ENCODE peak calls at places on chromosomes 7 and 10, in six cellular contexts. One of them, this sample, is unnamed.

GRCh38 chr7:134639683-134640279 is 6.9 kb upstream of the BPGM start:
- DNase-seq in fibroblast of mammary gland: no peak
- DNase-seq in left ventricle myocardium inferior: no peak
- DNase-seq in progenitor cell of endocrine pancreas: no peak
- DNase-seq in GM13977: no peak
- DNase-seq in MM.1S: no peak
- DNase-seq in this sample: no peak

GRCh38 chr10:23818484-23818883 is 379.6 kb downstream of the OTUD1 start:
- DNase-seq in fibroblast of mammary gland: no peak
- DNase-seq in left ventricle myocardium inferior: no peak
- DNase-seq in progenitor cell of endocrine pancreas: no peak
- DNase-seq in GM13977: no peak
- DNase-seq in MM.1S: peak; percentile 25
- DNase-seq in this sample: no peak

GRCh38 chr10:113362645-113363091 is 190.2 kb upstream of the HABP2 start:
- DNase-seq in fibroblast of mammary gland: no peak
- DNase-seq in left ventricle myocardium inferior: no peak
- DNase-seq in progenitor cell of endocrine pancreas: no peak
- DNase-seq in GM13977: no peak
- DNase-seq in MM.1S: peak; percentile 52
- DNase-seq in this sample: no peak

GRCh38 chr7:122429926-122430325 is 125.4 kb upstream of the FEZF1 start:
- DNase-seq in fibroblast of mammary gland: no peak
- DNase-seq in left ventricle myocardium inferior: no peak
- DNase-seq in progenitor cell of endocrine pancreas: no peak
- DNase-seq in GM13977: no peak
- DNase-seq in MM.1S: no peak
- DNase-seq in this sample: no peak

GRCh38 chr7:16235152-16235526 is 186.2 kb downstream of the CRPPA start:
- DNase-seq in fibroblast of mammary gland: no peak
- DNase-seq in left ventricle myocardium inferior: no peak
- DNase-seq in progenitor cell of endocrine pancreas: no peak
- DNase-seq in GM13977: no peak
- DNase-seq in MM.1S: no peak
- DNase-seq in this sample: no peak

GRCh38 chr7:34057956-34058355 is 152.6 kb downstream of the BMPER start:
- DNase-seq in fibroblast of mammary gland: no peak
- DNase-seq in left ventricle myocardium inferior: no peak
- DNase-seq in progenitor cell of endocrine pancreas: no peak
- DNase-seq in GM13977: no peak
- DNase-seq in MM.1S: no peak
- DNase-seq in this sample: no peak

GRCh38 chr7:4145576-4145975 is 536.5 kb upstream of the FOXK1 start:
- DNase-seq in fibroblast of mammary gland: no peak
- DNase-seq in left ventricle myocardium inferior: no peak
- DNase-seq in progenitor cell of endocrine pancreas: no peak
- DNase-seq in GM13977: no peak
- DNase-seq in MM.1S: no peak
- DNase-seq in this sample: no peak

GRCh38 chr7:36563706-36564325 is 160.5 kb downstream of the AOAH start:
- DNase-seq in fibroblast of mammary gland: peak; percentile 18
- DNase-seq in left ventricle myocardium inferior: no peak
- DNase-seq in progenitor cell of endocrine pancreas: no peak
- DNase-seq in GM13977: no peak
- DNase-seq in MM.1S: peak; percentile 63
- DNase-seq in this sample: no peak

GRCh38 chr7:123637878-123638277 is 17.8 kb upstream of the LMOD2 start:
- DNase-seq in fibroblast of mammary gland: no peak
- DNase-seq in left ventricle myocardium inferior: no peak
- DNase-seq in progenitor cell of endocrine pancreas: no peak
- DNase-seq in GM13977: no peak
- DNase-seq in MM.1S: no peak
- DNase-seq in this sample: no peak

GRCh38 chr10:33570495-33570894 is 236.0 kb upstream of the NRP1 start:
- DNase-seq in fibroblast of mammary gland: no peak
- DNase-seq in left ventricle myocardium inferior: no peak
- DNase-seq in progenitor cell of endocrine pancreas: no peak
- DNase-seq in GM13977: no peak
- DNase-seq in MM.1S: no peak
- DNase-seq in this sample: no peak

GRCh38 chr7:43396193-43396747 is 186.6 kb upstream of the STK17A start:
- DNase-seq in fibroblast of mammary gland: no peak
- DNase-seq in left ventricle myocardium inferior: no peak
- DNase-seq in progenitor cell of endocrine pancreas: no peak
- DNase-seq in GM13977: no peak
- DNase-seq in MM.1S: no peak
- DNase-seq in this sample: no peak

GRCh38 chr10:11529276-11529675 is 82.2 kb downstream of the USP6NL start:
- DNase-seq in fibroblast of mammary gland: no peak
- DNase-seq in left ventricle myocardium inferior: no peak
- DNase-seq in progenitor cell of endocrine pancreas: no peak
- DNase-seq in GM13977: no peak
- DNase-seq in MM.1S: no peak
- DNase-seq in this sample: no peak

GRCh38 chr7:156823441-156823840 is 69.5 kb downstream of the LMBR1 start:
- DNase-seq in fibroblast of mammary gland: peak; percentile 45
- DNase-seq in left ventricle myocardium inferior: no peak
- DNase-seq in progenitor cell of endocrine pancreas: no peak
- DNase-seq in GM13977: no peak
- DNase-seq in MM.1S: no peak
- DNase-seq in this sample: no peak

GRCh38 chr10:285216-285967 is 150.1 kb downstream of the ZMYND11 start:
- DNase-seq in fibroblast of mammary gland: no peak
- DNase-seq in left ventricle myocardium inferior: no peak
- DNase-seq in progenitor cell of endocrine pancreas: no peak
- DNase-seq in GM13977: no peak
- DNase-seq in MM.1S: no peak
- DNase-seq in this sample: no peak

GRCh38 chr10:98354491-98354890 is 60.5 kb downstream of the PYROXD2 start:
- DNase-seq in fibroblast of mammary gland: no peak
- DNase-seq in left ventricle myocardium inferior: no peak
- DNase-seq in progenitor cell of endocrine pancreas: no peak
- DNase-seq in GM13977: no peak
- DNase-seq in MM.1S: no peak
- DNase-seq in this sample: no peak

GRCh38 chr7:134710511-134710853 is 63.8 kb downstream of the BPGM start:
- DNase-seq in fibroblast of mammary gland: no peak
- DNase-seq in left ventricle myocardium inferior: no peak
- DNase-seq in progenitor cell of endocrine pancreas: no peak
- DNase-seq in GM13977: no peak
- DNase-seq in MM.1S: no peak
- DNase-seq in this sample: no peak

GRCh38 chr7:95411036-95411435 is 14.9 kb upstream of the PON3 start:
- DNase-seq in fibroblast of mammary gland: peak; percentile 33
- DNase-seq in left ventricle myocardium inferior: no peak
- DNase-seq in progenitor cell of endocrine pancreas: no peak
- DNase-seq in GM13977: no peak
- DNase-seq in MM.1S: no peak
- DNase-seq in this sample: no peak

GRCh38 chr7:100890640-100891521 is 1.4 kb upstream of the UFSP1 start:
- DNase-seq in fibroblast of mammary gland: no peak
- DNase-seq in left ventricle myocardium inferior: peak; percentile 22
- DNase-seq in progenitor cell of endocrine pancreas: no peak
- DNase-seq in GM13977: peak; percentile 52
- DNase-seq in MM.1S: no peak
- DNase-seq in this sample: no peak

GRCh38 chr7:74269757-74270277 is 15.6 kb upstream of the RFC2 start:
- DNase-seq in fibroblast of mammary gland: peak; percentile 67
- DNase-seq in left ventricle myocardium inferior: peak; percentile 46
- DNase-seq in progenitor cell of endocrine pancreas: peak; percentile 35
- DNase-seq in GM13977: peak; percentile 68
- DNase-seq in MM.1S: peak; percentile 65
- DNase-seq in this sample: peak; percentile 67

GRCh38 chr7:82810558-82811259 is 352.0 kb downstream of the PCLO start:
- DNase-seq in fibroblast of mammary gland: peak; percentile 89
- DNase-seq in left ventricle myocardium inferior: no peak
- DNase-seq in progenitor cell of endocrine pancreas: no peak
- DNase-seq in GM13977: peak; percentile 16
- DNase-seq in MM.1S: peak; percentile 65
- DNase-seq in this sample: no peak

GRCh38 chr10:8283986-8284385 is 229.5 kb downstream of the GATA3 start:
- DNase-seq in fibroblast of mammary gland: no peak
- DNase-seq in left ventricle myocardium inferior: peak; percentile 32
- DNase-seq in progenitor cell of endocrine pancreas: no peak
- DNase-seq in GM13977: no peak
- DNase-seq in MM.1S: no peak
- DNase-seq in this sample: no peak

GRCh38 chr10:112963835-112964234 is 13.8 kb downstream of the TCF7L2 start:
- DNase-seq in fibroblast of mammary gland: peak; percentile 35
- DNase-seq in left ventricle myocardium inferior: no peak
- DNase-seq in progenitor cell of endocrine pancreas: no peak
- DNase-seq in GM13977: no peak
- DNase-seq in MM.1S: no peak
- DNase-seq in this sample: no peak

GRCh38 chr7:41097501-41097900 is 605.4 kb downstream of the INHBA start:
- DNase-seq in fibroblast of mammary gland: peak; percentile 90
- DNase-seq in left ventricle myocardium inferior: no peak
- DNase-seq in progenitor cell of endocrine pancreas: no peak
- DNase-seq in GM13977: no peak
- DNase-seq in MM.1S: no peak
- DNase-seq in this sample: no peak

GRCh38 chr7:144853542-144853941 is 17.7 kb upstream of the TPK1 start:
- DNase-seq in fibroblast of mammary gland: no peak
- DNase-seq in left ventricle myocardium inferior: no peak
- DNase-seq in progenitor cell of endocrine pancreas: no peak
- DNase-seq in GM13977: no peak
- DNase-seq in MM.1S: no peak
- DNase-seq in this sample: no peak

GRCh38 chr7:144857463-144857862 is 21.6 kb upstream of the TPK1 start:
- DNase-seq in fibroblast of mammary gland: no peak
- DNase-seq in left ventricle myocardium inferior: no peak
- DNase-seq in progenitor cell of endocrine pancreas: no peak
- DNase-seq in GM13977: no peak
- DNase-seq in MM.1S: no peak
- DNase-seq in this sample: no peak

GRCh38 chr7:144854839-144855424 is 19.1 kb upstream of the TPK1 start:
- DNase-seq in fibroblast of mammary gland: peak; percentile 52
- DNase-seq in left ventricle myocardium inferior: no peak
- DNase-seq in progenitor cell of endocrine pancreas: no peak
- DNase-seq in GM13977: no peak
- DNase-seq in MM.1S: no peak
- DNase-seq in this sample: no peak
- TF ChIP-seq CTCF in fibroblast of mammary gland: peak; percentile 57
- TF ChIP-seq CTCF in left ventricle myocardium inferior: peak; percentile 69
- TF ChIP-seq CTCF in progenitor cell of endocrine pancreas: peak; percentile 62
- TF ChIP-seq CTCF in GM13977: peak; percentile 50
- TF ChIP-seq CTCF in MM.1S: peak; percentile 61
- TF ChIP-seq CTCF in this sample: no peak

DNA sequence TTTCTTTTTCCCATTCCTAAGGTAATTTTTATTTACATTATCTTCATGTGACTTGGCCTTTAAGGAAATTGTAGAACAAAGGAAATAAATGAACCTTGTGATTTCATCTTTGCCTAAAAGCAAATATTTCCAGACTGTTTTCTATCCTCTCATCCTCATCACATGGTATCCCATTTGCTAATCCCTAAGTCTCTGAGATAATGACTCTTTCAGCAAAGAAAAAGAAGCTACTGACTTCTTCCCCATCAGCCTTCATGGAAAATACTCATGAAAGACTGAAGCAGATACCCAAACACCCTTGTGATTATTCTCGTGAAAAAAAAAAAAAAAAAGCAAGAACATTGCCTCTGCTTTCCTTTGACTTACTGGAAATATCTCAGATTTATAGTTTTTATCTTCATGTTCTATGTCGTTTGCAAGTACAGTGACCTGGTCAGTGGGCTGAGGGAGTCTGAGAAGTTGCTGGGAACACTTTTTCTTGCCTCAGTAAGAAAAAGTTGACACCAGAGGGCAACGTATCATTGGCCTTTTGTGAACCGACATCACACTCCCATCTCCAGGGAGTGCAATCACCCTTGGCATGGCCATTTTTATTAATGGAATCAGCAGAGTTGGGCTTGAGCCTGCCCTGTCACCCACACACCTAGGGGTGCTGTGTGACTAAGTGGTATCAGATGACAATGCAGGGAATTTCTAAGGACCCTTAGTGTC is 246.0 kb upstream of the KMT2E start:
- DNase-seq in fibroblast of mammary gland: no peak
- DNase-seq in left ventricle myocardium inferior: no peak
- DNase-seq in progenitor cell of endocrine pancreas: no peak
- DNase-seq in GM13977: no peak
- DNase-seq in MM.1S: no peak
- DNase-seq in this sample: no peak
- TF ChIP-seq CTCF in fibroblast of mammary gland: no peak
- TF ChIP-seq CTCF in left ventricle myocardium inferior: no peak
- TF ChIP-seq CTCF in progenitor cell of endocrine pancreas: no peak
- TF ChIP-seq CTCF in GM13977: no peak
- TF ChIP-seq CTCF in MM.1S: no peak
- TF ChIP-seq CTCF in this sample: no peak

GRCh38 chr7:92797284-92797683 is 39.1 kb downstream of the CDK6 start:
- DNase-seq in fibroblast of mammary gland: no peak
- DNase-seq in left ventricle myocardium inferior: no peak
- DNase-seq in progenitor cell of endocrine pancreas: no peak
- DNase-seq in GM13977: no peak
- DNase-seq in MM.1S: no peak
- DNase-seq in this sample: no peak
- TF ChIP-seq CTCF in fibroblast of mammary gland: no peak
- TF ChIP-seq CTCF in left ventricle myocardium inferior: no peak
- TF ChIP-seq CTCF in progenitor cell of endocrine pancreas: no peak
- TF ChIP-seq CTCF in GM13977: no peak
- TF ChIP-seq CTCF in MM.1S: no peak
- TF ChIP-seq CTCF in this sample: no peak

GRCh38 chr10:69875856-69876255 is 74.2 kb downstream of the COL13A1 start:
- DNase-seq in fibroblast of mammary gland: no peak
- DNase-seq in left ventricle myocardium inferior: no peak
- DNase-seq in progenitor cell of endocrine pancreas: no peak
- DNase-seq in GM13977: no peak
- DNase-seq in MM.1S: no peak
- DNase-seq in this sample: no peak

GRCh38 chr10:69872326-69872725 is 70.6 kb downstream of the COL13A1 start:
- DNase-seq in fibroblast of mammary gland: no peak
- DNase-seq in left ventricle myocardium inferior: no peak
- DNase-seq in progenitor cell of endocrine pancreas: no peak
- DNase-seq in GM13977: no peak
- DNase-seq in MM.1S: no peak
- DNase-seq in this sample: no peak

GRCh38 chr10:69876286-69876685 is 74.6 kb downstream of the COL13A1 start:
- DNase-seq in fibroblast of mammary gland: no peak
- DNase-seq in left ventricle myocardium inferior: no peak
- DNase-seq in progenitor cell of endocrine pancreas: no peak
- DNase-seq in GM13977: no peak
- DNase-seq in MM.1S: no peak
- DNase-seq in this sample: no peak

GRCh38 chr10:69873141-69873540 is 71.4 kb downstream of the COL13A1 start:
- DNase-seq in fibroblast of mammary gland: no peak
- DNase-seq in left ventricle myocardium inferior: no peak
- DNase-seq in progenitor cell of endocrine pancreas: no peak
- DNase-seq in GM13977: no peak
- DNase-seq in MM.1S: no peak
- DNase-seq in this sample: no peak

DNA sequence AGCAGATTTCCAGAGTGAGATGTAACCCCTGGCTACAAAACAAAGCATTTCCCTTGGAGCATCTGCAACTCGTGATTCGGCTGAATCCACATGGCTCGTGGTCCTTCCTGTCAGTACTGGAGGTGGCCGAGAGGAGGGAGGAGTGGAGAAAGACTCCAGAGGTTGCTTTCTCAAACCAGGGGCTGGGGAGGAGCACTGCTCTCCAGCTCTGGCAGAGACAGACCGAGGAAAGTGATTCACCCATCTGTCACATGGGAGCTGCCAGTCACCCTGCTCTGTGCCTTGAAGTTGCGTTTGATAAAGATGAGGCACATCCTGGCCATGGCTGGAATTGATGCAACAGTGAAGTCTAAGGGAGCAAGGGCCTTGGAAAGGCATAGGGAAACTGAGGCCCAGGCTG is 72.8 kb downstream of the COL13A1 start:
- DNase-seq in fibroblast of mammary gland: peak; percentile 79
- DNase-seq in left ventricle myocardium inferior: no peak
- DNase-seq in progenitor cell of endocrine pancreas: no peak
- DNase-seq in GM13977: no peak
- DNase-seq in MM.1S: no peak
- DNase-seq in this sample: no peak
- TF ChIP-seq CTCF in fibroblast of mammary gland: no peak
- TF ChIP-seq CTCF in left ventricle myocardium inferior: no peak
- TF ChIP-seq CTCF in progenitor cell of endocrine pancreas: no peak
- TF ChIP-seq CTCF in GM13977: no peak
- TF ChIP-seq CTCF in MM.1S: no peak
- TF ChIP-seq CTCF in this sample: no peak

This sample was measured in CD8-positive, alpha-beta T cell.